ENCODE peak calls at places on chromosomes 12 and 14, in seven cellular contexts. D, A, L, Y, E, B and T are unnamed samples.

GRCh38 chr14:43539210-43539609 is 967.9 kb downstream of the FSCB start:
- DNase-seq in D (no peak), A (no peak), L (peak; percentile 9), Y (peak; percentile 3), E (no peak), B (no peak), T (no peak)

GRCh38 chr12:84723988-84724387 is 188.6 kb downstream of the SLC6A15 start:
- DNase-seq in D (no peak), A (no peak), L (no peak), Y (no peak), E (no peak), B (no peak), T (no peak)

GRCh38 chr14:94728950-94729349 is 41.0 kb downstream of the GSC start:
- DNase-seq in D (no peak), A (no peak), L (no peak), Y (peak; percentile 20), E (no peak), B (no peak), T (no peak)

GRCh38 chr12:13114251-13115052 is 11.0 kb upstream of the GSG1 start:
- DNase-seq in D (no peak), A (no peak), L (no peak), Y (no peak), E (peak; percentile 92), B (no peak), T (no peak)

GRCh38 chr14:23544511-23545447 is 6.8 kb downstream of the ZFHX2 start:
- DNase-seq in D (peak; percentile 53), A (no peak), L (no peak), Y (no peak), E (peak; percentile 65), B (no peak), T (no peak)

GRCh38 chr14:83470466-83470865 is 1936.8 kb upstream of the SEL1L start:
- DNase-seq in D (no peak), A (no peak), L (no peak), Y (no peak), E (no peak), B (no peak), T (no peak)

GRCh38 chr12:6294533-6295186 is 15.8 kb upstream of the PLEKHG6 start:
- DNase-seq in D (no peak), A (no peak), L (no peak), Y (no peak), E (no peak), B (no peak), T (no peak)

GRCh38 chr12:94615284-94616216 is 34.8 kb downstream of the TMCC3 start:
- DNase-seq in D (peak; percentile 45), A (no peak), L (no peak), Y (no peak), E (peak; percentile 37), B (peak; percentile 28), T (no peak)

GRCh38 chr12:72282721-72283120 is 10.6 kb downstream of the TRHDE start:
- DNase-seq in D (no peak), A (no peak), L (no peak), Y (no peak), E (peak; percentile 62), B (no peak), T (no peak)

GRCh38 chr14:100601064-100601463 is 13.8 kb upstream of the BEGAIN start:
- DNase-seq in D (no peak), A (no peak), L (no peak), Y (no peak), E (no peak), B (no peak), T (no peak)

GRCh38 chr14:34027130-34027989 is 76.5 kb upstream of the EGLN3 start:
- DNase-seq in D (no peak), A (no peak), L (no peak), Y (no peak), E (no peak), B (no peak), T (no peak)

GRCh38 chr14:35339761-35340406 is 47.7 kb downstream of the PSMA6 start:
- DNase-seq in D (peak; percentile 40), A (no peak), L (no peak), Y (no peak), E (no peak), B (no peak), T (peak; percentile 48)

GRCh38 chr12:131818821-131819585 is 9.2 kb upstream of the MMP17 start:
- DNase-seq in D (no peak), A (no peak), L (no peak), Y (no peak), E (no peak), B (no peak), T (no peak)

GRCh38 chr12:124750787-124751471 is 112.7 kb downstream of the SCARB1 start:
- DNase-seq in D (no peak), A (no peak), L (no peak), Y (no peak), E (peak; percentile 54), B (no peak), T (no peak)

GRCh38 chr14:55303646-55304277 is 32.5 kb downstream of the FBXO34 start:
- DNase-seq in D (no peak), A (no peak), L (no peak), Y (no peak), E (no peak), B (no peak), T (peak; percentile 54)

GRCh38 chr12:23810327-23810902 is 139.1 kb downstream of the SOX5 start:
- DNase-seq in D (no peak), A (no peak), L (no peak), Y (no peak), E (no peak), B (no peak), T (no peak)

GRCh38 chr14:101055776-101056374 is 152.4 kb upstream of the RTL1 start:
- DNase-seq in D (no peak), A (no peak), L (no peak), Y (no peak), E (no peak), B (no peak), T (no peak)

GRCh38 chr12:125343649-125344048 is 278.4 kb downstream of the AACS start:
- DNase-seq in D (no peak), A (no peak), L (no peak), Y (no peak), E (no peak), B (no peak), T (no peak)